ENCODE peak calls at places on chromosomes 7 and 10, in eight cellular contexts. V is upper lobe of right lung, W is choroid plexus epithelial cell, H is cerebellar nuclear complex, K is ovary, E is AG10803, J is H1, P is A172. G is an unnamed sample.

GRCh38 chr7:29177963-29178612 is 16.5 kb upstream of the CHN2 start:
- DNase-seq in V (peak), W (peak), H (no peak), K (no peak), E (no peak), J (no peak), P (peak), G (no peak)

GRCh38 chr7:134723904-134724303 is 55.5 kb upstream of the CALD1 start:
- DNase-seq in V (no peak), W (no peak), H (no peak), K (peak), E (no peak), J (no peak), P (no peak), G (no peak)

GRCh38 chr7:81441750-81442149 is 328.1 kb downstream of the HGF start:
- DNase-seq in V (no peak), W (no peak), H (no peak), K (no peak), E (no peak), J (no peak), P (no peak), G (no peak)

GRCh38 chr10:103197177-103197576 is 4.1 kb upstream of the NT5C2 start:
- DNase-seq in V (no peak), W (peak), H (no peak), K (no peak), E (peak), J (no peak), P (peak), G (no peak)

GRCh38 chr10:132850896-132851295 is 64.9 kb upstream of the NKX6-2 start:
- DNase-seq in V (peak), W (no peak), H (no peak), K (no peak), E (no peak), J (no peak), P (no peak), G (no peak)

GRCh38 chr7:98659746-98660145 is 42.7 kb downstream of the NPTX2 start:
- DNase-seq in V (no peak), W (no peak), H (no peak), K (no peak), E (no peak), J (no peak), P (no peak), G (no peak)

GRCh38 chr7:155665079-155665956 is 20.9 kb downstream of the RBM33 start:
- DNase-seq in V (no peak), W (no peak), H (no peak), K (no peak), E (no peak), J (no peak), P (no peak), G (no peak)

GRCh38 chr7:55129409-55130078 is 110.7 kb downstream of the EGFR start:
- DNase-seq in V (no peak), W (peak), H (no peak), K (peak), E (peak), J (no peak), P (peak), G (no peak)

GRCh38 chr10:78291733-78292132 is 258.1 kb downstream of the RPS24 start:
- DNase-seq in V (no peak), W (no peak), H (no peak), K (no peak), E (no peak), J (no peak), P (no peak), G (no peak)

GRCh38 chr10:110165239-110165638 is 42.2 kb upstream of the MXI1 start:
- DNase-seq in V (no peak), W (no peak), H (no peak), K (no peak), E (no peak), J (no peak), P (no peak), G (no peak)

GRCh38 chr10:122116331-122116730 is 127.4 kb downstream of the TACC2 start:
- DNase-seq in V (no peak), W (peak), H (no peak), K (no peak), E (no peak), J (no peak), P (peak), G (no peak)

GRCh38 chr7:2164646-2165045 is 68.1 kb downstream of the MAD1L1 start:
- DNase-seq in V (peak), W (no peak), H (no peak), K (no peak), E (no peak), J (no peak), P (no peak), G (no peak)

GRCh38 chr7:155464948-155465739 is 7.2 kb downstream of the EN2 start:
- DNase-seq in V (no peak), W (no peak), H (no peak), K (no peak), E (no peak), J (no peak), P (no peak), G (no peak)

GRCh38 chr10:725786-726185 is 36.3 kb upstream of the DIP2C start:
- DNase-seq in V (no peak), W (no peak), H (no peak), K (no peak), E (peak), J (no peak), P (no peak), G (no peak)

GRCh38 chr10:132591166-132591971 is 53.8 kb downstream of the INPP5A start:
- DNase-seq in V (no peak), W (peak), H (no peak), K (peak), E (peak), J (peak), P (peak), G (no peak)

GRCh38 chr7:121440857-121441503 is 44.9 kb upstream of the FAM3C start:
- DNase-seq in V (no peak), W (no peak), H (no peak), K (no peak), E (no peak), J (no peak), P (no peak), G (no peak)

GRCh38 chr7:105156731-105157130 is 142.7 kb downstream of the KMT2E start:
- DNase-seq in V (no peak), W (no peak), H (no peak), K (no peak), E (peak), J (no peak), P (no peak), G (no peak)

GRCh38 chr10:70715853-70716795 is 43.8 kb downstream of the ADAMTS14 start:
- DNase-seq in V (no peak), W (peak), H (no peak), K (no peak), E (no peak), J (no peak), P (peak), G (peak)

GRCh38 chr7:95916573-95917371 is 144.4 kb downstream of the DYNC1I1 start:
- DNase-seq in V (peak), W (peak), H (no peak), K (peak), E (peak), J (peak), P (peak), G (peak)

GRCh38 chr10:122139627-122140151 is 131.4 kb upstream of the BTBD16 start:
- DNase-seq in V (no peak), W (no peak), H (no peak), K (no peak), E (no peak), J (no peak), P (no peak), G (no peak)

GRCh38 chr10:126080879-126081331 is 184.5 kb downstream of the FANK1 start:
- DNase-seq in V (no peak), W (peak), H (no peak), K (no peak), E (peak), J (no peak), P (peak), G (no peak)

GRCh38 chr10:100027416-100027815 is 17.7 kb upstream of the DNMBP start:
- DNase-seq in V (no peak), W (no peak), H (no peak), K (no peak), E (no peak), J (no peak), P (no peak), G (no peak)

GRCh38 chr10:35640951-35641429 is 1.1 kb downstream of the FZD8 start:
- DNase-seq in V (peak), W (peak), H (no peak), K (peak), E (peak), J (no peak), P (peak), G (peak)

GRCh38 chr10:79137826-79138225 is 69.1 kb downstream of the ZMIZ1 start:
- DNase-seq in V (no peak), W (peak), H (no peak), K (peak), E (peak), J (no peak), P (peak), G (peak)

GRCh38 chr10:17256026-17256425 is 28.0 kb downstream of the VIM start:
- DNase-seq in V (no peak), W (no peak), H (no peak), K (no peak), E (peak), J (no peak), P (no peak), G (no peak)

GRCh38 chr7:151736403-151736909 is 140.5 kb downstream of the PRKAG2 start:
- DNase-seq in V (no peak), W (peak), H (no peak), K (peak), E (peak), J (peak), P (peak), G (no peak)

GRCh38 chr7:22664988-22665798 is 61.8 kb upstream of the IL6 start:
- DNase-seq in V (no peak), W (no peak), H (no peak), K (peak), E (no peak), J (no peak), P (no peak), G (no peak)

GRCh38 chr7:1247527-1248041 is 14.9 kb downstream of the UNCX start:
- DNase-seq in V (no peak), W (no peak), H (no peak), K (no peak), E (no peak), J (no peak), P (no peak), G (no peak)

GRCh38 chr10:102112210-102112817 is 7.9 kb downstream of the LDB1 start:
- DNase-seq in V (no peak), W (no peak), H (no peak), K (no peak), E (no peak), J (no peak), P (no peak), G (no peak)

GRCh38 chr7:56007167-56007652 is 42.8 kb downstream of the NIPSNAP2 start:
- DNase-seq in V (no peak), W (peak), H (no peak), K (no peak), E (no peak), J (no peak), P (peak), G (no peak)

GRCh38 chr7:10034843-10035556 is 938.7 kb upstream of the PHF14 start:
- DNase-seq in V (no peak), W (no peak), H (no peak), K (no peak), E (no peak), J (no peak), P (no peak), G (peak)

GRCh38 chr10:5076615-5077014 is 17.6 kb upstream of the AKR1C3 start:
- DNase-seq in V (no peak), W (no peak), H (no peak), K (no peak), E (peak), J (no peak), P (no peak), G (no peak)

GRCh38 chr10:5595095-5595494 is 70.3 kb downstream of the CALML3 start:
- DNase-seq in V (no peak), W (no peak), H (no peak), K (no peak), E (no peak), J (no peak), P (no peak), G (no peak)

GRCh38 chr10:7520496-7521485 is 110.0 kb upstream of the SFMBT2 start:
- DNase-seq in V (no peak), W (no peak), H (no peak), K (no peak), E (no peak), J (no peak), P (no peak), G (no peak)

GRCh38 chr10:72637398-72637857 is 11.5 kb upstream of the MICU1 start:
- DNase-seq in V (no peak), W (peak), H (no peak), K (no peak), E (peak), J (no peak), P (peak), G (peak)

GRCh38 chr7:13802651-13803050 is 186.8 kb downstream of the ETV1 start:
- DNase-seq in V (no peak), W (no peak), H (peak), K (no peak), E (no peak), J (no peak), P (no peak), G (no peak)

GRCh38 chr10:71981024-71981867 is 17.1 kb downstream of the CHST3 start:
- DNase-seq in V (no peak), W (peak), H (no peak), K (peak), E (peak), J (no peak), P (peak), G (no peak)

GRCh38 chr7:74178632-74179031 is 4.5 kb downstream of the EIF4H start:
- DNase-seq in V (no peak), W (no peak), H (no peak), K (no peak), E (peak), J (no peak), P (no peak), G (no peak)

GRCh38 chr7:25970381-25970780 is 181.6 kb upstream of the NFE2L3 start:
- DNase-seq in V (no peak), W (no peak), H (no peak), K (no peak), E (no peak), J (no peak), P (no peak), G (no peak)